ENCODE peak calls at places on chromosomes 11 and 22, in nine cellular contexts. Z is activated T-cell treated with anti-CD3 and anti-CD28 coated beads, Interleukin-2, amount 50 U/mL, for 72 hours; B is T-cell; Q is astrocyte of the cerebellum; W is activated CD4-positive, alpha-beta T cell treated with anti-CD3 and anti-CD28 coated beads, Interleukin-2, amount 50 U/mL, for 48 hours; G is AG09309; S is stimulated activated CD8-positive, alpha-beta memory T cell treated with anti-CD3 and anti-CD28 coated beads, Interleukin-15, amount 100 ng/mL, for 4 hours; N is AG04450; Y is stimulated activated CD4-positive, alpha-beta T cell treated with anti-CD3 and anti-CD28 coated beads, Interleukin-15, amount 100 ng/mL, for 1 hour. X is an unnamed sample.

GRCh38 chr11:126839496-126839895 is 161.1 kb downstream of the KIRREL3 start:
- DNase-seq in Z (no peak), B (no peak), Q (no peak), W (no peak), G (no peak), S (no peak), N (no peak), Y (no peak), X (no peak)

GRCh38 chr22:29073618-29074275 is 912 bp downstream of the KREMEN1 start:
- DNase-seq in Z (peak), B (peak), Q (no peak), W (peak), G (no peak), S (no peak), N (no peak), Y (no peak), X (no peak)

GRCh38 chr11:10181811-10182210 is 112.2 kb downstream of the SBF2 start:
- DNase-seq in Z (no peak), B (no peak), Q (peak), W (no peak), G (peak), S (no peak), N (no peak), Y (no peak), X (no peak)

GRCh38 chr11:86641537-86642270 is 30.7 kb downstream of the ME3 start:
- DNase-seq in Z (no peak), B (no peak), Q (no peak), W (no peak), G (no peak), S (no peak), N (no peak), Y (no peak), X (no peak)

GRCh38 chr22:36365020-36365411 is 22.8 kb downstream of the MYH9 start:
- DNase-seq in Z (peak), B (peak), Q (peak), W (peak), G (peak), S (peak), N (peak), Y (peak), X (no peak)

GRCh38 chr11:14258177-14258935 is 100.6 kb downstream of the RRAS2 start:
- DNase-seq in Z (no peak), B (no peak), Q (no peak), W (no peak), G (no peak), S (no peak), N (no peak), Y (no peak), X (no peak)

GRCh38 chr11:114257621-114258558 is 38.3 kb upstream of the NNMT start:
- DNase-seq in Z (no peak), B (no peak), Q (no peak), W (no peak), G (no peak), S (no peak), N (no peak), Y (no peak), X (no peak)

GRCh38 chr22:30905696-30906341 is 62.8 kb downstream of the MORC2 start:
- DNase-seq in Z (no peak), B (no peak), Q (no peak), W (no peak), G (no peak), S (no peak), N (no peak), Y (no peak), X (no peak)

GRCh38 chr22:45551310-45552016 is 48.8 kb downstream of the FBLN1 start:
- DNase-seq in Z (no peak), B (no peak), Q (no peak), W (no peak), G (no peak), S (no peak), N (no peak), Y (no peak), X (no peak)

GRCh38 chr11:130068986-130069683 is 559 bp upstream of the APLP2 start:
- DNase-seq in Z (peak), B (peak), Q (peak), W (no peak), G (peak), S (peak), N (peak), Y (no peak), X (no peak)

X was measured in SIG-M5.